ENCODE peak calls at places on chromosome 20, in ten cellular contexts. L is B cell; S is ovary; U is cardiac fibroblast; V is WTC11; W is cardiac muscle cell; X is activated B cell treated with CpG ODN at 0.5 μM for 24 hours; P is CD4-positive, alpha-beta T cell; G is glutamatergic neuron; Z is IMR-90. E is an unnamed sample.

GRCh38 chr20:54070187-54070987 is at the start of gene BCAS1:
- DNase-seq in P (no peak), U (no peak), L (no peak), G (no peak), V (no peak), S (no peak), W (no peak), X (no peak), Z (no peak), E (no peak)

GRCh38 chr20:50138479-50139393 is 14.8 kb downstream of the PEDS1 start:
- DNase-seq in S (no peak), L (no peak), Z (no peak), X (no peak), U (no peak), V (peak; percentile 36), G (no peak), W (no peak), P (no peak), E (no peak)

GRCh38 chr20:24118781-24119175 is 130.2 kb upstream of the GGTLC1 start:
- DNase-seq in S (peak; percentile 38), G (no peak), W (peak; percentile 66), P (no peak), V (no peak), Z (no peak), U (peak; percentile 61), L (no peak), X (no peak), E (no peak)

GRCh38 chr20:18313410-18313809 is 25.1 kb downstream of the ZNF133 start:
- DNase-seq in X (no peak), Z (no peak), U (no peak), S (no peak), V (no peak), P (no peak), G (no peak), L (no peak), W (no peak), E (no peak)

GRCh38 chr20:57330998-57331397 is 1.4 kb downstream of the SPO11 start:
- DNase-seq in W (peak; percentile 7), X (no peak), L (no peak), Z (no peak), P (no peak), U (peak; percentile 6), V (no peak), G (no peak), S (no peak), E (no peak)

GRCh38 chr20:33709398-33709797 is 10.7 kb downstream of the PXMP4 start:
- DNase-seq in U (no peak), Z (no peak), V (no peak), W (no peak), X (no peak), G (no peak), P (no peak), L (no peak), S (no peak), E (no peak)

GRCh38 chr20:44702776-44703175 is 12.4 kb upstream of the CCN5 start:
- DNase-seq in G (peak; percentile 73), X (no peak), W (peak; percentile 99), U (peak; percentile 98), S (peak; percentile 98), L (peak; percentile 52), V (no peak), P (no peak), Z (peak; percentile 91), E (no peak)

GRCh38 chr20:44598413-44599290 is 16.3 kb downstream of the PKIG start:
- DNase-seq in L (no peak), V (no peak), Z (no peak), P (no peak), X (no peak), G (no peak), S (peak; percentile 34), U (peak; percentile 67), W (peak; percentile 70), E (peak; percentile 19)

GRCh38 chr20:17721802-17722486 is 22.2 kb downstream of the BANF2 start:
- DNase-seq in V (no peak), X (no peak), W (peak; percentile 11), L (no peak), U (no peak), P (no peak), G (no peak), Z (no peak), S (no peak), E (no peak)

GRCh38 chr20:56893206-56893605 is 264.1 kb downstream of the TFAP2C start:
- DNase-seq in V (peak; percentile 54), S (no peak), L (no peak), Z (no peak), G (no peak), X (no peak), P (no peak), U (no peak), W (no peak), E (no peak)

GRCh38 chr20:8305449-8305978 is 173.4 kb downstream of the PLCB1 start:
- DNase-seq in P (peak; percentile 61), X (no peak), Z (peak; percentile 33), W (peak; percentile 43), V (peak; percentile 81), L (peak; percentile 48), S (no peak), U (peak; percentile 39), G (peak; percentile 47), E (peak; percentile 29)

GRCh38 chr20:49909499-49910339 is 5.6 kb downstream of the SPATA2 start:
- DNase-seq in U (no peak), X (no peak), Z (no peak), G (peak; percentile 65), V (no peak), S (no peak), L (no peak), W (no peak), P (no peak), E (no peak)

GRCh38 chr20:2358006-2358405 is 22.7 kb upstream of the TGM6 start:
- DNase-seq in Z (no peak), S (no peak), G (no peak), P (no peak), V (no peak), L (no peak), U (no peak), X (no peak), W (no peak), E (no peak)

GRCh38 chr20:18428490-18429173 is 38.2 kb downstream of the DZANK1 start:
- DNase-seq in L (no peak), S (peak; percentile 64), Z (peak; percentile 16), V (no peak), X (no peak), G (no peak), U (peak; percentile 80), W (peak; percentile 72), P (no peak), E (no peak)

GRCh38 chr20:13701486-13701885 is 62.8 kb upstream of the TASP1 start:
- DNase-seq in S (no peak), Z (no peak), W (no peak), X (no peak), G (no peak), P (no peak), V (no peak), U (no peak), L (no peak), E (no peak)

GRCh38 chr20:36601546-36601945 is 4.0 kb upstream of the RAB5IF start:
- DNase-seq in P (no peak), G (no peak), Z (no peak), S (no peak), W (no peak), X (no peak), U (no peak), V (no peak), L (no peak), E (no peak)

GRCh38 chr20:59994697-59995122 is 36.5 kb downstream of the CDH26 start:
- DNase-seq in W (peak; percentile 1), U (peak; percentile 1), X (no peak), V (peak; percentile 78), L (no peak), G (no peak), Z (peak; percentile 20), S (no peak), P (no peak), E (no peak)

GRCh38 chr20:4563534-4563933 is 158.2 kb upstream of the PRND start:
- DNase-seq in X (no peak), G (no peak), W (peak; percentile 84), S (no peak), P (no peak), U (peak; percentile 72), V (peak; percentile 47), L (no peak), Z (peak; percentile 80), E (no peak)
- TF ChIP-seq CTCF in X (no peak), G (no peak), W (peak; percentile 32), S (no peak), P (no peak), U (peak; percentile 46), V (no peak), L (no peak), Z (peak; percentile 41), E (no peak)

GRCh38 chr20:21027569-21027968 is 78.6 kb downstream of the LINC00237 start:
- DNase-seq in Z (no peak), X (no peak), G (peak; percentile 42), U (no peak), S (no peak), P (no peak), W (no peak), V (peak; percentile 69), L (no peak), E (no peak)
- TF ChIP-seq CTCF in Z (no peak), X (no peak), G (peak; percentile 37), U (no peak), S (no peak), P (no peak), W (no peak), V (no peak), L (no peak), E (no peak)

GRCh38 chr20:20864346-20865096 is 152.1 kb upstream of the RALGAPA2 start:
- DNase-seq in G (no peak), V (no peak), S (no peak), Z (no peak), L (no peak), U (peak; percentile 3), W (peak; percentile 6), P (no peak), X (no peak), E (no peak)
- TF ChIP-seq CTCF in G (peak; percentile 31), V (no peak), S (no peak), Z (no peak), L (no peak), U (no peak), W (no peak), P (no peak), X (no peak), E (no peak)

GRCh38 chr20:38291582-38291918 is 12.4 kb upstream of the BPI start:
- DNase-seq in S (no peak), V (no peak), L (no peak), P (no peak), Z (no peak), X (no peak), W (no peak), U (no peak), G (no peak), E (no peak)

GRCh38 chr20:38291961-38292360 is 12.0 kb upstream of the BPI start:
- DNase-seq in Z (no peak), G (no peak), V (no peak), W (no peak), U (no peak), L (no peak), P (no peak), S (no peak), X (no peak), E (no peak)

GRCh38 chr20:38293490-38294333 is 10.2 kb upstream of the BPI start:
- DNase-seq in L (no peak), W (peak; percentile 16), V (no peak), G (no peak), X (no peak), U (no peak), S (no peak), Z (no peak), P (no peak), E (no peak)

GRCh38 chr20:38294334-38294592 is 9.7 kb upstream of the BPI start:
- DNase-seq in S (no peak), L (no peak), G (no peak), P (no peak), U (no peak), X (no peak), W (no peak), Z (no peak), V (no peak), E (no peak)

GRCh38 chr20:38290829-38291581 is 13.0 kb upstream of the BPI start:
- DNase-seq in G (no peak), L (no peak), Z (peak; percentile 95), S (no peak), P (no peak), W (peak; percentile 88), X (no peak), U (peak; percentile 79), V (peak; percentile 74), E (no peak)
- TF ChIP-seq CTCF in G (no peak), L (no peak), Z (peak; percentile 69), S (no peak), P (no peak), W (peak; percentile 63), X (no peak), U (peak; percentile 74), V (peak; percentile 38), E (no peak)

E was measured in omental fat pad.